ENCODE peak calls at places on chromosomes 2 and 18, in eight cellular contexts. T is heart left ventricle, H is choroid plexus epithelial cell, K is left lung, X is HFFc6, P is astrocyte of the cerebellum, C is cardiac fibroblast, I is body of pancreas. U is an unnamed sample.

GRCh38 chr2:27959496-27959895 is 69.0 kb downstream of the BABAM2 start:
- DNase-seq in I (no peak), K (no peak), P (no peak), X (peak), C (peak), H (peak), T (peak), U (peak)

GRCh38 chr18:10153924-10154635 is 240.3 kb downstream of the VAPA start:
- DNase-seq in K (no peak), H (no peak), I (no peak), X (no peak), C (no peak), T (no peak), P (no peak), U (no peak)

GRCh38 chr2:15727396-15728246 is 136.0 kb downstream of the DDX1 start:
- DNase-seq in T (no peak), K (no peak), P (no peak), H (no peak), C (no peak), X (no peak), I (no peak), U (no peak)

GRCh38 chr2:3187467-3187866 is 190.2 kb downstream of the EIPR1 start:
- DNase-seq in T (no peak), X (no peak), C (no peak), P (no peak), I (no peak), K (no peak), H (no peak), U (no peak)

GRCh38 chr2:46352621-46353020 is 55.4 kb downstream of the EPAS1 start:
- DNase-seq in X (no peak), I (no peak), K (no peak), T (peak), C (peak), P (no peak), H (no peak), U (no peak)

GRCh38 chr2:171401947-171402346 is 31.8 kb downstream of the METTL8 start:
- DNase-seq in T (no peak), H (no peak), C (no peak), K (no peak), I (no peak), P (no peak), X (no peak), U (no peak)

GRCh38 chr2:149170156-149170555 is 131.7 kb downstream of the LYPD6B start:
- DNase-seq in P (no peak), I (no peak), C (no peak), T (no peak), K (no peak), X (no peak), H (no peak), U (no peak)

GRCh38 chr18:58805482-58806187 is 59.0 kb upstream of the ZNF532 start:
- DNase-seq in X (no peak), P (no peak), K (no peak), I (no peak), H (no peak), T (no peak), C (no peak), U (no peak)

GRCh38 chr2:96342085-96342484 is 6.5 kb downstream of the NCAPH start:
- DNase-seq in P (peak), C (peak), T (no peak), K (no peak), H (peak), I (no peak), X (peak), U (no peak)

GRCh38 chr2:241959751-241960269 is 90.3 kb downstream of the RTP5 start:
- DNase-seq in P (no peak), X (no peak), K (no peak), I (no peak), H (no peak), C (no peak), T (no peak), U (no peak)

GRCh38 chr18:3603460-3604259 is 153.7 kb downstream of the TGIF1 start:
- DNase-seq in K (peak), P (peak), T (no peak), H (peak), I (peak), C (peak), X (peak), U (no peak)

GRCh38 chr2:54176577-54176976 is 61.2 kb downstream of the ACYP2 start:
- DNase-seq in C (peak), K (peak), I (peak), T (peak), H (peak), X (peak), P (peak), U (no peak)
- TF ChIP-seq CTCF in C (peak), K (no peak), I (peak), T (peak), H (peak), X (peak), P (peak), U (no peak)

DNA sequence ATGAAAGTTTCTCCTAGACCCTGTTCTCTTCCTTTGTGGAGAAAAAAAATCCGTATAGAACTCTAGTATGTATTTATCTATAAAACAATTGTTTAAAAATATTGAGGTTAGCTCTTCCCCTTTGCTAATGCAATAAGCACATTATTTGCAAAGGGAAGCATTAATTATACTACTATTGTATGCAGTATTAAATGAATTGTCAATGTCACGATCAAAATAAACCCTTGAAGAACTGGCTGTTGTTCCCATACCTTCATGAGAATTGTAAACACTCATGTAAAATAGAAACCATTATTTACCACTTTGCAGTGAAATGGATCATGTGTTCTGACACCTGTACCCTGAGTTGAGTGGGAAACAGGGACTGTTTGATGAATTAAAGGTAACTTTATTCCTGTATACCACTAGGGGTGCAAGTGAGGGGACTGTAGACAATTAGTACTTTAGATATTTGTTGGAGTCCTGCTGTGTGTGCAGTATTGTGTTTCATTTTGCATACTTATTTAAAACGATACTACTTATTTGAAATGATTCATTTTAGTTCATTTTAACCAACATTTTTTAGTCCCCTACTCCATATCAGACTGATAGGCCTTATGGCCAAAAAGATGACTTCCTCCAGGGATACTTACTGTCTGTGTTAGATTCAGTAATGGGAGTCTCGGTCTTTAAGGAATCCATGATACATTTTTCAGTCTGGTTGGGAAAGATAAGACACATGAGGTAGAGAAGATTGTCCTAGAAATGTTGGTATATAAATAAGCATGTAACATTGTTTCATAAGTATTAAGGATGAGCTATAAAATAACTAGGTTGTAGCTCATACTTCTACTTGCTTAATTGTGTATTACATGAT is 7.9 kb downstream of the PKP4 start:
- DNase-seq in T (no peak), K (no peak), H (peak), P (no peak), X (no peak), C (peak), I (no peak), U (no peak)
- TF ChIP-seq CTCF in T (peak), K (peak), H (peak), P (peak), X (peak), C (peak), I (peak), U (no peak)

GRCh38 chr2:18404708-18405107 is 155.7 kb downstream of the RDH14 start:
- DNase-seq in C (peak), K (no peak), T (no peak), H (no peak), X (no peak), P (no peak), I (no peak), U (no peak)
- TF ChIP-seq CTCF in C (peak), K (no peak), T (peak), H (peak), X (peak), P (no peak), I (no peak), U (no peak)

GRCh38 chr2:232672581-232672980 is 24.6 kb upstream of the GIGYF2 start:
- DNase-seq in T (no peak), X (no peak), I (no peak), K (no peak), P (no peak), C (no peak), H (no peak), U (no peak)

GRCh38 chr2:232674491-232674890 is 22.6 kb upstream of the GIGYF2 start:
- DNase-seq in C (no peak), K (no peak), X (no peak), I (no peak), H (no peak), T (no peak), P (no peak), U (no peak)

GRCh38 chr2:232666051-232666805 is 30.9 kb upstream of the GIGYF2 start:
- DNase-seq in I (no peak), K (no peak), T (no peak), C (no peak), P (no peak), X (no peak), H (no peak), U (no peak)

GRCh38 chr2:232667989-232668583 is 29.0 kb upstream of the GIGYF2 start:
- DNase-seq in P (no peak), H (no peak), T (no peak), X (no peak), I (no peak), K (no peak), C (no peak), U (no peak)

GRCh38 chr2:232668805-232669444 is 28.2 kb upstream of the GIGYF2 start:
- DNase-seq in C (peak), I (peak), X (no peak), T (no peak), K (no peak), P (peak), H (peak), U (no peak)
- TF ChIP-seq CTCF in C (peak), I (peak), X (peak), T (no peak), K (no peak), P (peak), H (peak), U (no peak)

GRCh38 chr2:37344453-37345361 is at the start of gene QPCT:
- DNase-seq in C (peak), X (peak), K (peak), P (no peak), T (peak), I (peak), H (peak), U (no peak)
- TF ChIP-seq CTCF in C (no peak), X (no peak), K (no peak), P (no peak), T (no peak), I (no peak), H (no peak), U (no peak)

DNA sequence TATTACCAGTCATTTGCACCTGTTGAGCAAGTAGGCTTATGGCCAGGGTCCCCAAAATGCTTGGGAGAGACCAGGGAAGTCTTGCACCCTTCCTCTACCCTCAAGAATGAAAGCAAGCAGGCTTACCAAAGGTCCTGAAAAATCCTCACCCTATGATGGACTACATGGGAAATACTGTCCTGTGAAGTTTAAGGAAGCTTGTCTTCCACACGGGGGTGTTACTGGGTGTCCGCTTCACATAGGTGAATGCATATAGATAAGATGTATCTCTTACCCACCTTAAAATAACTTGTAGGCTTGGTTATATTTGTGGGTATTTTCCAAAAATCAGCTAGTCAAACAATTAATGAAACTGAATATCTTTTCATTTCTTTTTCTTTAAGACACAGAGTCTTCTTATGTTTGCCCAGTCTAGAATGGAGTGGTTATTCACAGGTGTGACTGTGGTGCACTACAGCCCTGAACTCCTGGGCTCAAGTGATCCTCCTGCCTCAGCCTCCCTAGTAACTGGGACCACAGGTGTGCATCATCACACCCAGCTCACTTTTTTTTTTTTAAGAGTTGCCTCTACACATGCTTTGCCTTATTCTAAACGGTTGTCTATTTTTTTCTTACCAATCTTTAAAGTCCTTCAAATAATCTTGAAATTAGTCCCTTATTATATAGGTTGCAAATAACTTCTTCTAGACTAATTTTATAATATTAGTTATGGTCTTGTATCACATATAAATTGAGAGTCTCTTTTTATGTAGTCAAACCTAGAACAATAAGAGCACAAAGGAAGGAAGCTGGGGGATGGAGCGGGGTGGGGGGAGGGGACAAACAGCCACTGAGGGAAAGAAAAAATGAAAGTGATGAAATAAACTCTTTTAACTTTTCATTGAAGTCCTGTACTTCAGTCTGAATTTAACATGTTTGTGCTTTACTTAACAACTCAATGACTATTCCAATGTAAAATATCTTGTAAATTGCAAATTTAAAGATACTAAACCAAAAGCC is 49.0 kb downstream of the CERKL start:
- DNase-seq in X (no peak), I (no peak), H (no peak), K (no peak), C (no peak), P (no peak), T (no peak), U (no peak)
- TF ChIP-seq CTCF in X (no peak), I (no peak), H (no peak), K (no peak), C (no peak), P (no peak), T (no peak), U (no peak)

GRCh38 chr2:220460257-220460985 is 833.0 kb downstream of the SLC4A3 start:
- DNase-seq in X (peak), H (peak), C (peak), T (no peak), K (no peak), P (no peak), I (no peak), U (no peak)
- TF ChIP-seq CTCF in X (peak), H (no peak), C (peak), T (no peak), K (no peak), P (peak), I (no peak), U (no peak)

DNA sequence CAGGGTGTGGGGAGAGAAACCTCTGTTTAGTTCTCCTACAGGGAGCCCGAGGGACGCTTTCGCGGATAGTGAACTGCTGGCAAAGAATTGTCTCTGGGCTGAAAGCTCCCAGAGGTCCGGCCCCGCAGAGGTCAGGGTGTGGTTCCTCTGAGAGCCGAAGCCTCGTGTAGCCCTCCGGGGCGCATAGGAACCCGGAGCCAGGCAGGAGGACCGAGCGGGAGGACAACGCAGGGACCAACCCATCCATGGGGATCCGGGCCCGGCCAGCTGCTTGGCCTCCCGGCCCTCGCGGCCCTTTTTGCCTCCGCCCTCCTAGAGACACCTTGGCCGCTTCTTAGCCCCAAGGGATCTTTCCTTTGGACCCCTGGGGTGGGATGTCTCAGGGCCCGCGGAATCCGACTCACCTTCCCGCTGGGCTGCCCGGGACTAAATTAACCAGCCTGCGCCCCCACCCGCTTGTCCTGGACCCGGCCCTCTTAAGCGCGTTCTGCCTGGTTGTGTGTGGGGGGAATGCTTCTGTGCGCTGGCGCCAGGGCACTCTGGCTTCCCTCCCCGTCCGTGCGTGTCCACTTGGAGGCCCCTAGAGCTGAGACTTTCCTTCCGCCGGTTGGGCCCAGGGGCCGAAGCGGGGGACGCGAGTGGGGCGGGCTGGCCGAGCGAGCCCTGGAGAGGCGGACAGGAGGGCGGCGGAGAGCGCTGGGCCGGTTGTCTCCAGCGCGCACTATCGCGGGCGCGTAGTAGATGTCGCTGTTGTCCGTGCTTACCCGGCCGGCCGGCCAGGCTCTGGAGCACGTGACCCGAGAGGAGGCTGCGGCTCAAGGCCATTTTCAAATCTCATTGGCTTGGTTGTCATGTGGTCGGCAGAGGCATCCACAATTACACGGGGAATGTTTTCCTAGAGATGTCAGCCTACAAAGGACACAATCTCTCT is at the start of gene HOXD10:
- DNase-seq in H (no peak), C (no peak), I (no peak), X (no peak), K (no peak), P (no peak), T (no peak), U (no peak)
- TF ChIP-seq CTCF in H (no peak), C (no peak), I (no peak), X (no peak), K (no peak), P (no peak), T (no peak), U (no peak)

GRCh38 chr2:144595686-144596073 is 75.8 kb upstream of the ZEB2 start:
- DNase-seq in T (no peak), I (no peak), X (no peak), P (no peak), K (no peak), H (no peak), C (no peak), U (no peak)
- TF ChIP-seq CTCF in T (no peak), I (no peak), X (no peak), P (no peak), K (no peak), H (no peak), C (no peak), U (no peak)

U was measured in omental fat pad.